ENCODE peak calls at places on chromosome 18, in four cellular contexts. S, B, Y and N are unnamed samples.

GRCh38 chr18:56709463-56709862 is 58.3 kb downstream of the WDR7 start:
- DNase-seq in S (peak), B (peak), Y (no peak), N (peak)

GRCh38 chr18:74083071-74083954 is 64.3 kb downstream of the FBXO15 start:
- DNase-seq in S (no peak), B (no peak), Y (no peak), N (no peak)

GRCh38 chr18:55321268-55322175 is 266.5 kb downstream of the TCF4 start:
- DNase-seq in S (no peak), B (peak), Y (peak), N (peak)

GRCh38 chr18:45666006-45666405 is 50.7 kb downstream of the SLC14A2 start:
- DNase-seq in S (no peak), B (no peak), Y (no peak), N (no peak)

GRCh38 chr18:51070545-51070944 is 40.5 kb downstream of the SMAD4 start:
- DNase-seq in S (no peak), B (peak), Y (no peak), N (peak)

GRCh38 chr18:13801260-13801601 is 22.7 kb upstream of the MC5R start:
- DNase-seq in S (no peak), B (no peak), Y (no peak), N (no peak)

GRCh38 chr18:38981382-38981781 is 1415.8 kb upstream of the CELF4 start:
- DNase-seq in S (no peak), B (no peak), Y (no peak), N (no peak)

GRCh38 chr18:48992791-48993555 is 42.2 kb upstream of the SMAD7 start:
- DNase-seq in S (peak), B (no peak), Y (peak), N (no peak)

GRCh38 chr18:22194151-22194598 is 24.8 kb downstream of the GATA6 start:
- DNase-seq in S (no peak), B (no peak), Y (no peak), N (no peak)

GRCh38 chr18:63890950-63891304 is 3.4 kb downstream of the SERPINB2 start:
- DNase-seq in S (no peak), B (peak), Y (no peak), N (no peak)

GRCh38 chr18:12076424-12077140 is 17.1 kb upstream of the ANKRD62 start:
- DNase-seq in S (no peak), B (no peak), Y (no peak), N (no peak)

GRCh38 chr18:31687529-31687928 is 3.1 kb upstream of the B4GALT6 start:
- DNase-seq in S (no peak), B (no peak), Y (no peak), N (no peak)

GRCh38 chr18:10081477-10081876 is 167.7 kb downstream of the VAPA start:
- DNase-seq in S (no peak), B (no peak), Y (no peak), N (no peak)

GRCh38 chr18:304887-305529 is 37.2 kb upstream of the THOC1 start:
- DNase-seq in S (no peak), B (peak), Y (no peak), N (no peak)

GRCh38 chr18:3584266-3584665 is 134.3 kb downstream of the TGIF1 start:
- DNase-seq in S (no peak), B (no peak), Y (no peak), N (no peak)

GRCh38 chr18:48832961-48833700 is 117.6 kb downstream of the SMAD7 start:
- DNase-seq in S (peak), B (peak), Y (peak), N (no peak)

GRCh38 chr18:13558132-13558531 is 168.2 kb downstream of the FAM210A start:
- DNase-seq in S (no peak), B (peak), Y (peak), N (peak)

GRCh38 chr18:11990541-11990940 is 9.2 kb downstream of the IMPA2 start:
- DNase-seq in S (no peak), B (no peak), Y (no peak), N (no peak)

GRCh38 chr18:43420950-43421349 is 143.7 kb upstream of the SYT4 start:
- DNase-seq in S (no peak), B (no peak), Y (no peak), N (no peak)

GRCh38 chr18:48065601-48065995 is 135.1 kb upstream of the SMAD2 start:
- DNase-seq in S (no peak), B (no peak), Y (no peak), N (no peak)

GRCh38 chr18:50193796-50194622 is 938 bp downstream of the MYO5B start:
- DNase-seq in S (no peak), B (no peak), Y (no peak), N (no peak)

GRCh38 chr18:14767474-14767873 is 19.5 kb downstream of the ANKRD30B start:
- DNase-seq in S (peak), B (peak), Y (no peak), N (no peak)

GRCh38 chr18:21272016-21272582 is 30.1 kb downstream of the GREB1L start:
- DNase-seq in S (no peak), B (no peak), Y (no peak), N (no peak)

GRCh38 chr18:21391074-21391673 is 149.1 kb downstream of the GREB1L start:
- DNase-seq in S (peak), B (peak), Y (no peak), N (peak)

GRCh38 chr18:3508576-3509559 is 58.9 kb downstream of the TGIF1 start:
- DNase-seq in S (no peak), B (no peak), Y (no peak), N (no peak)

GRCh38 chr18:11336241-11336640 is 186.9 kb upstream of the PIEZO2 start:
- DNase-seq in S (no peak), B (no peak), Y (no peak), N (no peak)

GRCh38 chr18:60500960-60501359 is 128.4 kb upstream of the MC4R start:
- DNase-seq in S (no peak), B (no peak), Y (no peak), N (no peak)

GRCh38 chr18:53941601-53942335 is 282.7 kb downstream of the MBD2 start:
- DNase-seq in S (no peak), B (no peak), Y (no peak), N (no peak)

GRCh38 chr18:10754128-10754527 is 228.3 kb downstream of the NAPG start:
- DNase-seq in S (no peak), B (no peak), Y (no peak), N (no peak)

GRCh38 chr18:46767217-46767616 is 10.4 kb upstream of the ST8SIA5 start:
- DNase-seq in S (no peak), B (no peak), Y (no peak), N (no peak)
- TF ChIP-seq CTCF in S (no peak), B (no peak), Y (no peak), N (no peak)

DNA sequence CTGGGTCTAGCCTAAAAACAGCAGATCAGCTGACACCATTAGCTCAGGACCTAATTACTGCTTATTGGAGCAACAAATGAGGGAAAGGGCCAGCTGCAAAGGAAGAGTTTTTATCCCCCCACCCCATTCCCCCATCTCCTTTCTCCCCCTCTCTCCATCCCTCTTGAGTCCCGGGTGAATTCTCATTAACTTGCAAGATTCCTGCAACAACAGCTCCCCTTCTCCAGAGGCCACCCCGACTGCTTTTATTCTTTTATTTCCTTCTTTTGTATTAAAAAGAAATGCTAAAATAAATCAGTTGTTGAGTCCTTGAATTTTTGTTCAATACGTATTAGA is 473 bp upstream of the NOL4 start:
- DNase-seq in S (no peak), B (no peak), Y (no peak), N (no peak)
- H3K4me3 ChIP-seq in S (no peak), B (peak), Y (no peak), N (peak)

DNA sequence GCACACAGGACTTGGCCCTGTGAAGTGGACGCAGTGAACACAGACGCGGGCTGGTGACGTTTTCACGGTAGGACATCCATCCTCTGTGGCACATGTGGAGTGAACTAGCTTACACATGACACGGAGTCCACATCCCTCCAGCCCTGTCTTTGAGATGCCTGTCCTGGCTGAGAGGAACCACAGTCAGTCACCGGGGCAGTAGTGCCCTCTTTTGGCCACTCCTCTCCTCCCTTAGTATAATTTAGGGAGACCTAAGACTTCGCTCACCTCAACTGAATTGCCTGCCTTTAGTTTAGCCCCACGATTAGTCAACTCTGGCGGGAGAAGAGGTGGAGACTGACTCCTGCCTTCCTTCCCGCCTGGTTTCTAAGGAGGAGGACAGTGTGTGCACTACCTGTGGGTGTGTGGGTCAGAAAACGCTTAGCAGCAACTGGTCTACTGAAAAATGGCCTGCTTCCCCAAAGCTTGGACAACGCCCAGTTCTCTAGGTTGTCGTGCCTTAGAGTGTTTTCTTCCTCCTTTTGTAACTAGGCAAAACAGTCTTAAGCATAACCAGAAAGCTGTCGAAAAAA is 70.6 kb downstream of the MBP start:
- DNase-seq in S (no peak), B (peak), Y (no peak), N (peak)
- TF ChIP-seq CTCF in S (no peak), B (peak), Y (no peak), N (peak)

GRCh38 chr18:58848685-58849084 is 16.0 kb upstream of the ZNF532 start:
- DNase-seq in S (peak), B (no peak), Y (no peak), N (peak)

GRCh38 chr18:58845913-58846312 is 18.8 kb upstream of the ZNF532 start:
- DNase-seq in S (no peak), B (no peak), Y (no peak), N (no peak)

GRCh38 chr18:58846325-58846724 is 18.4 kb upstream of the ZNF532 start:
- DNase-seq in S (no peak), B (no peak), Y (no peak), N (no peak)

GRCh38 chr18:58844871-58845270 is 19.8 kb upstream of the ZNF532 start:
- DNase-seq in S (no peak), B (no peak), Y (no peak), N (no peak)

DNA sequence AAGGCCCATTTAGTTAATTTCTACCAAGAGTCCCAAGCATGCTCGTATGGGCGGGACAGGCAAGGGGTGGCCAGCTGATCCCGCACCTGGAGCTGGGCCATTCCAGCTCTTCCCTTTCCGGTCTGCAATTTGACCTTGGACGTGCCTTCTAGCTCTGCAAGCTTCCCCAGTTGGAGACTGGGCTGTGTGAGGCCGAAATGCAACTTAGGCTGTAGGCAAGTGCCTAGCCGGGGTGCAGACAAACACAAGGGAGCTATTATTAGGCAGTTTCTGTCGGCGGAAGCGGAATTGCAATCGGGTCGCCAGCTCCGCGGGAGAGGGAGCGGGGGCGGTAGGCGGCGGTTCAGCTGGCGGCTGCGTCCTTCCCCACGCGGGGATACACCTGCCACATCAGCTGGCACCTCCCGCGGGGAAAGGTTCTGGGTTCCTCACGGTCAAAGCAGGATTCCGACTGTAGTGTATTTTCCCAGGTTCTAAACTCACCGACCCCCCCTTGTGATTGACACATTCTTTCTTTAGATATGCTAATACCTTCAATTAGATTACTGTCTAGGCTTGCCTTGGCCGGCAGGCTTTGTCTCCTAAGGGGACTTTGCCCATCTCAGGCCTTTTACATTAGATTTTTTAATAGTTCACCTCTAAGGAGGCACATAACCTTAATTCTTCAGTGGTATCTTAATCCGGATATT is 17.1 kb upstream of the ZNF532 start:
- DNase-seq in S (no peak), B (no peak), Y (peak), N (no peak)
- H3K4me3 ChIP-seq in S (no peak), B (no peak), Y (no peak), N (peak)

DNA sequence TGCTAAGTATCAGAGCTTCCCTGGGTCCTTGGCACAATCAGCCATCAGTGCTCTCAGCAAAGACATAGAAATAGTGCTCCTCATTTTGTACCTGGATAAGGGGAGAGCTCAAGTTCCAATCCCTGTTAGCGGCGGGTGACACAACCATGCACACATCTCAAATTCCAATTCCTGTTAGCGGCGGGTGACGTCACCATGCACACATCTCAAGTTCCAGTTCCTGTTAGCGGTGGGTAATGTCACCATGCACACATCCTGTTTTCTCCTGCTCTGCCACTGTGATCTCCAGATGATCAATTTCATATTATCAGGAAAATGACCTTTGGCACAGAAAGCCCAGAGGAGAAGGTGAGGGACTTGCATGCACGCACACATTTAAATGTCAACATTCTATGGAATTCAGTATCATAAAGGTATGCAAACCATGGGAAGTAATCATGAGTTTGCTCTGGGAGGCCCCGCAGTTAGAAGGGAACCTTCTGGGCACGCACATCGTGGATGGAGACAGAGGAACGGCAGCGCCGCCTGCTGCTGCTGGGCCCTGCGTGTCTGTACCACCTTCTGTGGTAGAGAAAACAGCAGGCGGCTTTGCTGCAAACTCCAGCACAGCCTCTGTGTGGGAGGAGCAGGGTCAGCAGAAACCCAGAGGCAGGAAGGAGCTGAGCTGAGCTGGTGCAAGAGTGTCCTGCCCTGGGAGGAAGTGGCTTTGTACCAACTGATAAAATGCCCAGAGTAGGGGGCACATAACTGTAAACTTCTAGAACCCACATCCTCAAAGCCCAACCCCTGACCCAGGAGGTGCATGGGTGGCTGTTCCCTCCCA is 77.8 kb downstream of the MBP start:
- DNase-seq in S (peak), B (peak), Y (peak), N (peak)
- TF ChIP-seq CTCF in S (peak), B (peak), Y (peak), N (peak)

GRCh38 chr18:62529597-62529996 is 6.8 kb downstream of the ZCCHC2 start:
- DNase-seq in S (no peak), B (no peak), Y (no peak), N (peak)
- H3K4me3 ChIP-seq in S (no peak), B (no peak), Y (no peak), N (no peak)